ENCODE peak calls at places on chromosome 19, in six cellular contexts. D is fibroblast of lung, Z is bronchial epithelial cell, H is lower lobe of right lung, R is WERI-Rb-1, N is left ventricle myocardium inferior. E is an unnamed sample. For H3K36me3, the result is how much of the 10 kb centered on the place peaks cover.

GRCh38 chr19:1935484-1936208 is 5.3 kb upstream of the CSNK1G2 start:
- DNase-seq in H (no peak), D (peak), Z (peak), R (no peak), N (no peak), E (no peak)

GRCh38 chr19:51148571-51148970 is 6.5 kb downstream of the SIGLEC7 start:
- DNase-seq in H (no peak), D (no peak), N (no peak), R (no peak), Z (no peak), E (no peak)

GRCh38 chr19:12202250-12202649 is 39.4 kb downstream of the ZNF136 start:
- DNase-seq in R (peak), H (peak), Z (no peak), N (peak), D (no peak), E (peak)

GRCh38 chr19:28468701-28469459 is 744.1 kb downstream of the UQCRFS1 start:
- DNase-seq in R (peak), N (no peak), Z (no peak), D (no peak), H (peak), E (peak)

GRCh38 chr19:56477429-56478338 is 539 bp upstream of the ZNF667 start:
- DNase-seq in Z (peak), N (peak), R (peak), D (peak), H (peak), E (no peak)

GRCh38 chr19:43351998-43352746 is 1.3 kb upstream of the CD177 start:
- DNase-seq in Z (no peak), D (no peak), H (no peak), R (no peak), N (no peak), E (no peak)

GRCh38 chr19:31718898-31719297 is 369.7 kb upstream of the TSHZ3 start:
- DNase-seq in Z (no peak), R (no peak), D (peak), H (no peak), N (no peak), E (no peak)

GRCh38 chr19:17319473-17320238 is 10.3 kb downstream of the DDA1 start:
- DNase-seq in R (no peak), Z (no peak), N (no peak), H (no peak), D (no peak), E (peak)

GRCh38 chr19:38055655-38056521 is 148.9 kb downstream of the SIPA1L3 start:
- DNase-seq in N (no peak), H (no peak), Z (no peak), D (no peak), R (peak), E (peak)

GRCh38 chr19:10289836-10290438 is at the start of gene ICAM5:
- DNase-seq in H (no peak), R (peak), D (no peak), N (no peak), Z (peak), E (no peak)

GRCh38 chr19:16326401-16327130 is 1.9 kb downstream of the KLF2 start:
- DNase-seq in Z (no peak), H (peak), R (no peak), N (no peak), D (no peak), E (peak)

GRCh38 chr19:2049741-2050348 is 1.2 kb downstream of the MKNK2 start:
- DNase-seq in Z (peak), N (peak), R (no peak), H (peak), D (peak), E (peak)

GRCh38 chr19:32224371-32225244 is 120.8 kb upstream of the ZNF507 start:
- DNase-seq in D (peak), Z (peak), R (peak), H (peak), N (peak), E (peak)

GRCh38 chr19:19217110-19217509 is 5.4 kb downstream of the NCAN start:
- DNase-seq in H (no peak), Z (peak), R (no peak), D (peak), N (no peak), E (peak)

GRCh38 chr19:51735759-51736449 is 12.1 kb upstream of the HAS1 start:
- DNase-seq in R (no peak), H (peak), Z (no peak), D (peak), N (peak), E (no peak)

GRCh38 chr19:49014123-49014869 is 2.6 kb downstream of the LHB start:
- DNase-seq in D (no peak), Z (no peak), N (no peak), R (peak), H (no peak), E (no peak)

GRCh38 chr19:49014870-49015255 is 2.0 kb downstream of the LHB start:
- DNase-seq in H (no peak), D (no peak), N (no peak), R (peak), Z (no peak), E (no peak)

GRCh38 chr19:49010453-49010852 is 6.4 kb downstream of the LHB start:
- DNase-seq in R (no peak), D (no peak), H (no peak), Z (no peak), N (no peak), E (no peak)

GRCh38 chr19:49009828-49010227 is 7.1 kb downstream of the LHB start:
- DNase-seq in D (no peak), H (no peak), N (no peak), Z (no peak), R (no peak), E (peak)

DNA sequence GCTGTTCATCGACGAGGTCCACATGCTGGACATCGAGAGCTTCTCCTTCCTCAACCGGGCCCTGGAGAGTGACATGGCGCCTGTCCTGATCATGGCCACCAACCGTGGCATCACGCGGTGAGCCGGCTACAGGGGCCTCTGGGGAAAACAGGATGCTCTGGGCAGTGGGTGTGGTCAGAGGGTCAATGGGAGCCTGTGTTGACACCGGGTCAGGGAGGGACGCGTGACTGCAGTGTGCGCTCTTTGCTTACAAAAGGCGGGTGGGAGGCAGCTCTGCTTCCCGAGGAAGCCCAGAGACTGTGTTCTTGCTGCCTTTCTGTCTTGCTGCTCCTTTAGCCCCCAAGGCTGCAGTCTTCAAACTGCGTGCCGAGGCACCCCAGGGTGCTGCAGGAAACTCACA is 5.7 kb downstream of the LHB start:
- DNase-seq in H (no peak), Z (no peak), R (no peak), N (no peak), D (no peak), E (peak)
- H3K36me3 ChIP-seq in H (half or more), Z (under half), R (half or more), N (half or more), D (under half), E (under half)

DNA sequence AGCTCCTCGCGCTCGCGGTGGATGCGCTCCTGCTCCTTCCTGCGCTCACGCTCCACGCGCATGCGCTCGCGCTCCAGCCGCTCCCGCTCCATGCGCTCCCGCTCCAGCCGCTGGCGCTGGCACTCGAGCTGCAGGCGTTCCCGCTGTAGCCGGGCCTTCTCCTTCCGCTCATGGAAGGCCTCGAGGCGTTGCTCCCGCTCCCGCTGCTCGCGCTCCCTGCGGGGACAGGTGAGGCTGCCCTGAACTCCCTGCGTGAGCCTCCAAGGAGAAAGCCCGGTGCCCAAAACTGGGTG is 26.2 kb upstream of the TINCR start:
- DNase-seq in H (no peak), N (no peak), R (no peak), D (no peak), Z (no peak), E (no peak)
- H3K36me3 ChIP-seq in H (half or more), N (half or more), R (half or more), D (under half), Z (under half), E (under half)

GRCh38 chr19:55242517-55242916 is 14.0 kb upstream of the TMEM86B start:
- DNase-seq in N (no peak), Z (no peak), H (no peak), D (no peak), R (no peak), E (no peak)
- H3K36me3 ChIP-seq in N (half or more), Z (half or more), H (half or more), D (under half), R (half or more), E (under half)

GRCh38 chr19:13778847-13779246 is 4.6 kb downstream of the C19orf53 start:
- DNase-seq in D (no peak), Z (no peak), N (no peak), R (no peak), H (no peak), E (no peak)

GRCh38 chr19:13774217-13775191 is at the start of gene C19orf53:
- DNase-seq in N (peak), R (peak), D (peak), Z (peak), H (peak), E (peak)

GRCh38 chr19:13781547-13781946 is 7.3 kb downstream of the C19orf53 start:
- DNase-seq in N (peak), Z (peak), R (peak), D (peak), H (peak), E (peak)

GRCh38 chr19:13782537-13782936 is 8.3 kb downstream of the C19orf53 start:
- DNase-seq in Z (no peak), H (no peak), D (no peak), N (no peak), R (no peak), E (no peak)

GRCh38 chr19:13778398-13778797 is 4.1 kb downstream of the C19orf53 start:
- DNase-seq in H (no peak), D (no peak), Z (no peak), R (no peak), N (no peak), E (peak)
- H3K36me3 ChIP-seq in H (under half), D (under half), Z (under half), R (under half), N (under half), E (under half)

GRCh38 chr19:46992699-46993535 is 26.7 kb upstream of the NPAS1 start:
- DNase-seq in Z (no peak), N (peak), R (no peak), H (no peak), D (no peak), E (no peak)
- H3K36me3 ChIP-seq in Z (under half), N (under half), R (half or more), H (half or more), D (under half), E (under half)

DNA sequence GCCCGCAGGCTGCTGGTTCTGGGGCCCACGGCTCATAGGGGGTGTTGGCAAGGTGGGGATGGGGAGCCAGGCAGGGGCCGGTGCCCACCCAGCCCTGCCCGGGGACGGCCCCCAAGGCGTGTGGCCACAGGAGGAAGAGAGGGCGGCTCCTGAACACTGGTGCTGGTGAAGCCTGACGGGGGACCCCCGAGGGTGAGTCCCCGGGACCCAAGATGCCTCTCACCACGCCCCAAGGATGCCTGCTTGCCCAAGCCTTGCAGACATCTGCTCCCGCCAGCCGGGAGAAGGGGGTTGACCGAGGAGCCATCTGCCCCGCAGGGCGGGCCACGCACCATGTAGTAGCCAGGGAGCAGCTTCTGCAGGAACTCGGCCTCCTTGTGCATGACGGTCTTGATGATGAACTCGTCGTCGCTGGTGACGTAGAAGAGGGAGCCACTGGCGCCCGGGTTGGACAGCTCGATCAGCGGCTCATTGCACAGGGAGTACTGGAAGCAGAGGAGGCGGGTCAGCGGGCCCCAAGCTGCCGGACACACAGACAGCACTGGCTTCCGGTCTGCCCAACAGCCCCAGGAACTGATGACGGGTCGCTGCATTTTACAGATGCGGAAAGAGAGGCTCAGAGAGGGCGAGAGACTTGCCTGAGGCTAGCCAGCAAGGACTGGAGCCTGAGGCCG is 29.6 kb upstream of the CACTIN start:
- DNase-seq in Z (no peak), R (peak), D (peak), H (no peak), N (no peak), E (no peak)
- H3K36me3 ChIP-seq in Z (under half), R (half or more), D (under half), H (half or more), N (half or more), E (under half)

GRCh38 chr19:29541473-29542253 is 15.9 kb downstream of the VSTM2B start:
- DNase-seq in H (no peak), Z (no peak), N (no peak), R (no peak), D (no peak), E (no peak)
- H3K36me3 ChIP-seq in H (under half), Z (under half), N (under half), R (under half), D (under half), E (under half)

GRCh38 chr19:40234429-40235237 is 8.1 kb upstream of the CCNP start:
- DNase-seq in D (no peak), Z (no peak), H (peak), R (no peak), N (no peak), E (no peak)

GRCh38 chr19:40236366-40236765 is 9.9 kb upstream of the CCNP start:
- DNase-seq in H (peak), N (no peak), R (no peak), Z (no peak), D (no peak), E (no peak)

GRCh38 chr19:40235238-40236025 is 8.9 kb upstream of the CCNP start:
- DNase-seq in N (no peak), Z (no peak), D (no peak), R (no peak), H (peak), E (peak)

GRCh38 chr19:40237791-40238190 is 11.3 kb upstream of the CCNP start:
- DNase-seq in N (no peak), D (no peak), H (peak), R (no peak), Z (no peak), E (no peak)

DNA sequence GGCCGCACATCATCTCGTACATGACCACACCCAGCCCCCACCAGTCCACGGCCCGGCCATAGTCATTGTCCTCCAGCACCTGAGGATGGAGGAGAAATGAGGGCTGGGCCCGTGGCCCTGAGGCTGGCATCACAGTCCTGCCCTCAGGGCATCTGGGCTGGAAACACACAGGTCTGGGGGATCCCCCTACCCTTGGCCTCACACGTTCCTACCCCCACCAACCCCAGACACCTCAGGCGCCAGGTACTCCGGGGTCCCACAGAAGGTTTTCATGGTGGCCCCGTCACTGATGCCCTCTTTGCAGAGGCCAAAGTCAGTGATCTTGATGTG is 9.5 kb upstream of the CCNP start:
- DNase-seq in R (no peak), H (no peak), N (no peak), D (no peak), Z (no peak), E (no peak)
- H3K36me3 ChIP-seq in R (half or more), H (half or more), N (half or more), D (under half), Z (under half), E (under half)

GRCh38 chr19:47755762-47756626 is 10.6 kb downstream of the NOP53 start:
- DNase-seq in H (no peak), R (no peak), D (no peak), Z (no peak), N (no peak), E (peak)

GRCh38 chr19:47756953-47757608 is 11.7 kb downstream of the NOP53 start:
- DNase-seq in R (no peak), N (no peak), H (no peak), Z (no peak), D (no peak), E (no peak)

GRCh38 chr19:47754206-47755064 is 9.1 kb downstream of the NOP53 start:
- DNase-seq in D (no peak), N (no peak), H (no peak), R (no peak), Z (no peak), E (peak)

GRCh38 chr19:47756627-47756929 is 11.2 kb downstream of the NOP53 start:
- DNase-seq in D (no peak), N (no peak), Z (no peak), R (no peak), H (no peak), E (peak)

GRCh38 chr19:47755065-47755761 is 9.9 kb downstream of the NOP53 start:
- DNase-seq in R (no peak), D (no peak), N (no peak), Z (no peak), H (no peak), E (peak)
- H3K36me3 ChIP-seq in R (half or more), D (under half), N (half or more), Z (under half), H (half or more), E (under half)

DNA sequence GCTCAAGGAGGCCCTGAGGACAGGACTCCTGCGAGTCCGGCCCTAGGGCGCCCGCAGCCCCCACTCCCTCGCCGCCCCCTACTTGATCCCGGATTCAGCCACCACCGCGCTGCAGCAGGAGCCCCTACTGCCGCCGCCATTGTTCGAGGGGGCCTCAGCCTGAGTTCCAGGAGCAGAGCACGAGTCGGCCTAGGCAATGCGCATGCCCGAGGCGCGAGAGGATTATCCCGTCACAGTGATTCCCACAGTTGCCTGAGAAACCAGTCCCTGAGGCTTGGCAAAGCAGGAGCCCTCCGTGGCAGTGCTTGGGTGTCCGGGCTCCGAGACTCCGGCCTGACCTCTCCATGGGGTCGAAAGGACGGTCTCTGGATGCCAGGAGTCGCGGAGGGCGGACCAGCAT is 68.4 kb upstream of the ZNF420 start:
- DNase-seq in H (no peak), D (no peak), N (no peak), Z (no peak), R (no peak), E (no peak)
- H3K36me3 ChIP-seq in H (under half), D (under half), N (half or more), Z (under half), R (under half), E (under half)

E was measured in H7.